ENCODE peak calls at places on chromosomes 3 and 15, in ten cellular contexts. L, E, X, Z, H, Q, B, S, W and A are unnamed samples.

GRCh38 chr15:76217029-76217866 is 94.0 kb downstream of the ETFA start:
- DNase-seq in L (no peak), E (no peak), X (no peak), Z (peak), H (no peak), Q (peak), B (no peak), S (peak), W (no peak), A (no peak)

GRCh38 chr3:36244728-36245127 is 135.6 kb upstream of the STAC start:
- DNase-seq in L (no peak), E (no peak), X (no peak), Z (peak), H (no peak), Q (no peak), B (peak), S (no peak), W (no peak), A (no peak)

GRCh38 chr3:16179771-16180736 is 5.6 kb downstream of the GALNT15 start:
- DNase-seq in L (no peak), E (no peak), X (no peak), Z (peak), H (no peak), Q (no peak), B (no peak), S (no peak), W (no peak), A (no peak)

GRCh38 chr3:154090116-154090420 is 31.1 kb upstream of the ARHGEF26 start:
- DNase-seq in L (no peak), E (no peak), X (no peak), Z (no peak), H (no peak), Q (no peak), B (no peak), S (no peak), W (no peak), A (no peak)

GRCh38 chr15:71185706-71186105 is 70.4 kb downstream of the THSD4 start:
- DNase-seq in L (no peak), E (no peak), X (no peak), Z (no peak), H (no peak), Q (no peak), B (no peak), S (no peak), W (no peak), A (no peak)

GRCh38 chr3:124850633-124851032 is 36.5 kb downstream of the ITGB5 start:
- DNase-seq in L (no peak), E (no peak), X (no peak), Z (no peak), H (no peak), Q (no peak), B (no peak), S (no peak), W (no peak), A (no peak)

GRCh38 chr15:82890338-82891024 is 62.0 kb downstream of the HOMER2 start:
- DNase-seq in L (no peak), E (no peak), X (no peak), Z (no peak), H (no peak), Q (no peak), B (no peak), S (no peak), W (no peak), A (peak)

GRCh38 chr3:10334461-10334860 is 13.5 kb upstream of the SEC13 start:
- DNase-seq in L (no peak), E (no peak), X (no peak), Z (peak), H (no peak), Q (no peak), B (no peak), S (no peak), W (no peak), A (peak)

GRCh38 chr3:134430174-134430573 is 55.6 kb downstream of the ANAPC13 start:
- DNase-seq in L (no peak), E (no peak), X (no peak), Z (no peak), H (no peak), Q (no peak), B (no peak), S (no peak), W (no peak), A (no peak)

GRCh38 chr15:96619171-96619570 is 288.7 kb downstream of the NR2F2 start:
- DNase-seq in L (no peak), E (no peak), X (no peak), Z (no peak), H (no peak), Q (peak), B (no peak), S (no peak), W (no peak), A (no peak)

GRCh38 chr3:55486857-55487375 is at the start of gene WNT5A:
- DNase-seq in L (peak), E (no peak), X (no peak), Z (peak), H (no peak), Q (peak), B (peak), S (peak), W (no peak), A (no peak)

GRCh38 chr3:57951106-57951882 is 56.9 kb upstream of the FLNB start:
- DNase-seq in L (no peak), E (peak), X (no peak), Z (peak), H (no peak), Q (no peak), B (peak), S (no peak), W (no peak), A (peak)

GRCh38 chr3:161351330-161351729 is 20.0 kb downstream of the SPTSSB start:
- DNase-seq in L (no peak), E (no peak), X (no peak), Z (no peak), H (no peak), Q (no peak), B (no peak), S (no peak), W (no peak), A (no peak)

GRCh38 chr3:68306571-68306970 is 625.8 kb downstream of the TAFA4 start:
- DNase-seq in L (no peak), E (no peak), X (no peak), Z (peak), H (no peak), Q (no peak), B (peak), S (peak), W (no peak), A (no peak)

GRCh38 chr15:75573001-75573400 is 6.1 kb downstream of the PTPN9 start:
- DNase-seq in L (no peak), E (no peak), X (no peak), Z (no peak), H (no peak), Q (no peak), B (no peak), S (peak), W (no peak), A (no peak)

GRCh38 chr3:15300318-15301078 is 31.9 kb downstream of the SH3BP5 start:
- DNase-seq in L (no peak), E (no peak), X (no peak), Z (peak), H (no peak), Q (peak), B (peak), S (no peak), W (no peak), A (peak)

GRCh38 chr3:12229896-12230295 is 59.0 kb upstream of the PPARG start:
- DNase-seq in L (peak), E (no peak), X (no peak), Z (no peak), H (no peak), Q (no peak), B (no peak), S (no peak), W (no peak), A (no peak)

GRCh38 chr15:45143946-45144345 is 14.2 kb downstream of the DUOX1 start:
- DNase-seq in L (no peak), E (no peak), X (no peak), Z (no peak), H (no peak), Q (no peak), B (no peak), S (no peak), W (no peak), A (no peak)

GRCh38 chr15:61028427-61028826 is 200.7 kb downstream of the RORA start:
- DNase-seq in L (no peak), E (no peak), X (no peak), Z (no peak), H (no peak), Q (no peak), B (no peak), S (no peak), W (no peak), A (no peak)

GRCh38 chr3:122005033-122005565 is 16.9 kb downstream of the ILDR1 start:
- DNase-seq in L (no peak), E (no peak), X (no peak), Z (no peak), H (no peak), Q (no peak), B (no peak), S (no peak), W (no peak), A (no peak)

GRCh38 chr3:38519000-38519399 is 22.9 kb downstream of the EXOG start:
- DNase-seq in L (no peak), E (no peak), X (no peak), Z (no peak), H (no peak), Q (no peak), B (no peak), S (no peak), W (no peak), A (no peak)

GRCh38 chr15:75929799-75930565 is 26.3 kb downstream of the FBXO22 start:
- DNase-seq in L (no peak), E (no peak), X (no peak), Z (no peak), H (no peak), Q (peak), B (no peak), S (no peak), W (no peak), A (no peak)

GRCh38 chr15:81023483-81024264 is 23.0 kb downstream of the TLNRD1 start:
- DNase-seq in L (no peak), E (no peak), X (no peak), Z (peak), H (peak), Q (no peak), B (no peak), S (peak), W (peak), A (peak)

GRCh38 chr15:82063055-82063454 is 17.2 kb upstream of the MEX3B start:
- DNase-seq in L (peak), E (no peak), X (no peak), Z (no peak), H (no peak), Q (peak), B (no peak), S (no peak), W (no peak), A (no peak)

GRCh38 chr15:88142141-88142540 is 114.4 kb downstream of the NTRK3 start:
- DNase-seq in L (no peak), E (no peak), X (no peak), Z (no peak), H (no peak), Q (no peak), B (no peak), S (no peak), W (no peak), A (no peak)

GRCh38 chr3:155391104-155391503 is 97.6 kb upstream of the STRIT1 start:
- DNase-seq in L (no peak), E (no peak), X (no peak), Z (no peak), H (no peak), Q (no peak), B (no peak), S (no peak), W (no peak), A (no peak)

GRCh38 chr3:78659386-78659987 is 1108.3 kb downstream of the ROBO1 start:
- DNase-seq in L (no peak), E (no peak), X (no peak), Z (peak), H (no peak), Q (peak), B (peak), S (peak), W (no peak), A (no peak)

GRCh38 chr3:36911990-36912804 is 32.7 kb downstream of the TRANK1 start:
- DNase-seq in L (no peak), E (no peak), X (no peak), Z (peak), H (no peak), Q (peak), B (peak), S (peak), W (no peak), A (no peak)

GRCh38 chr3:25235471-25235870 is 192.6 kb upstream of the RARB start:
- DNase-seq in L (no peak), E (no peak), X (no peak), Z (no peak), H (no peak), Q (no peak), B (no peak), S (no peak), W (no peak), A (no peak)

GRCh38 chr15:59051867-59052861 is 52.8 kb upstream of the CCNB2 start:
- DNase-seq in L (no peak), E (no peak), X (no peak), Z (no peak), H (no peak), Q (no peak), B (no peak), S (peak), W (no peak), A (no peak)

GRCh38 chr3:58111513-58112184 is 99.1 kb downstream of the DNASE1L3 start:
- DNase-seq in L (peak), E (peak), X (no peak), Z (no peak), H (no peak), Q (no peak), B (no peak), S (peak), W (no peak), A (no peak)

GRCh38 chr3:25783661-25784512 is 644 bp upstream of the NGLY1 start:
- DNase-seq in L (peak), E (no peak), X (no peak), Z (peak), H (peak), Q (peak), B (peak), S (no peak), W (no peak), A (no peak)

GRCh38 chr3:157441102-157441622 is 4.5 kb downstream of the PTX3 start:
- DNase-seq in L (no peak), E (no peak), X (no peak), Z (no peak), H (no peak), Q (no peak), B (no peak), S (no peak), W (no peak), A (no peak)

GRCh38 chr3:134460965-134461364 is 24.8 kb downstream of the ANAPC13 start:
- DNase-seq in L (no peak), E (no peak), X (no peak), Z (no peak), H (no peak), Q (no peak), B (no peak), S (no peak), W (no peak), A (no peak)

GRCh38 chr3:119181765-119182164 is 8.4 kb downstream of the UPK1B start:
- DNase-seq in L (no peak), E (no peak), X (no peak), Z (no peak), H (no peak), Q (no peak), B (no peak), S (no peak), W (no peak), A (no peak)